ENCODE peak calls at places on chromosomes 3 and 15, in nine cellular contexts. K, A, H, B, M, O, S, X and U are unnamed samples.

GRCh38 chr15:48221261-48221660 is 15.2 kb downstream of the SLC12A1 start:
- DNase-seq in S (no peak), B (no peak), O (no peak), A (no peak), M (no peak), X (no peak), K (no peak), H (no peak), U (no peak)

GRCh38 chr3:9762871-9763270 is 6.9 kb downstream of the CAMK1 start:
- DNase-seq in B (no peak), X (no peak), S (no peak), M (no peak), K (no peak), O (no peak), H (no peak), A (no peak), U (no peak)

GRCh38 chr3:105448338-105448982 is 81.8 kb downstream of the ALCAM start:
- DNase-seq in K (no peak), A (no peak), S (no peak), M (no peak), X (no peak), B (no peak), H (peak), O (no peak), U (no peak)

GRCh38 chr3:176872771-176873209 is 324.5 kb downstream of the TBL1XR1 start:
- DNase-seq in H (peak), B (peak), X (peak), M (peak), A (peak), O (peak), K (peak), S (peak), U (peak)

GRCh38 chr15:95307115-95307514 is 1023.4 kb upstream of the NR2F2 start:
- DNase-seq in K (no peak), M (no peak), O (no peak), S (no peak), H (no peak), A (no peak), X (no peak), B (no peak), U (no peak)

GRCh38 chr3:137946341-137946973 is 63.5 kb upstream of the CLDN18 start:
- DNase-seq in M (peak), H (peak), O (peak), S (peak), A (peak), X (no peak), K (peak), B (peak), U (peak)

GRCh38 chr3:73084170-73084569 is 22.7 kb downstream of the EBLN2 start:
- DNase-seq in S (no peak), O (no peak), K (no peak), M (no peak), H (no peak), X (no peak), A (no peak), B (no peak), U (no peak)

GRCh38 chr15:39172380-39173281 is 408.2 kb upstream of the THBS1 start:
- DNase-seq in M (peak), S (no peak), O (no peak), H (no peak), K (no peak), X (no peak), A (peak), B (no peak), U (no peak)

GRCh38 chr3:194328080-194328571 is 23.0 kb downstream of the CPN2 start:
- DNase-seq in H (peak), M (peak), O (no peak), X (no peak), A (peak), S (no peak), K (no peak), B (no peak), U (no peak)

GRCh38 chr15:83919319-83919830 is 265.5 kb downstream of the ADAMTSL3 start:
- DNase-seq in B (no peak), S (no peak), X (no peak), K (no peak), O (no peak), A (no peak), H (no peak), M (peak), U (no peak)

GRCh38 chr3:164450276-164450905 is 627.9 kb downstream of the SI start:
- DNase-seq in K (no peak), X (no peak), B (no peak), S (no peak), H (no peak), M (no peak), A (peak), O (no peak), U (no peak)

GRCh38 chr3:110419571-110419970 is 652.0 kb upstream of the NECTIN3 start:
- DNase-seq in B (no peak), S (no peak), O (no peak), K (no peak), A (no peak), H (no peak), X (no peak), M (no peak), U (no peak)

GRCh38 chr3:117602054-117602644 is 892.6 kb downstream of the TUSC7 start:
- DNase-seq in K (no peak), B (no peak), O (no peak), S (no peak), A (no peak), X (no peak), H (no peak), M (no peak), U (no peak)

GRCh38 chr15:61651267-61651666 is 409.0 kb downstream of the VPS13C start:
- DNase-seq in B (no peak), K (no peak), S (no peak), O (no peak), X (no peak), A (no peak), H (no peak), M (no peak), U (no peak)

GRCh38 chr15:59723686-59724336 is 34.7 kb upstream of the BNIP2 start:
- DNase-seq in H (no peak), K (no peak), A (no peak), O (no peak), B (no peak), X (no peak), S (no peak), M (peak), U (no peak)

GRCh38 chr3:161443921-161444457 is 52.6 kb upstream of the OTOL1 start:
- DNase-seq in H (no peak), S (no peak), B (no peak), O (no peak), K (no peak), X (no peak), M (peak), A (no peak), U (no peak)

GRCh38 chr3:277873-278272 is 81.3 kb downstream of the CHL1 start:
- DNase-seq in S (no peak), H (no peak), K (no peak), X (no peak), B (no peak), O (no peak), M (no peak), A (no peak), U (no peak)

GRCh38 chr3:69008980-69009379 is 4.5 kb downstream of the EOGT start:
- DNase-seq in B (no peak), O (no peak), H (no peak), M (no peak), S (no peak), X (no peak), K (no peak), A (no peak), U (no peak)

GRCh38 chr15:31513178-31513577 is 186.5 kb downstream of the KLF13 start:
- DNase-seq in M (no peak), B (no peak), X (no peak), H (no peak), S (no peak), O (no peak), A (no peak), K (no peak), U (no peak)

GRCh38 chr3:190585771-190586630 is 72.1 kb downstream of the IL1RAP start:
- DNase-seq in M (peak), X (no peak), B (peak), O (peak), A (peak), H (peak), S (no peak), K (no peak), U (peak)

GRCh38 chr3:30696403-30696819 is 90.0 kb downstream of the TGFBR2 start:
- DNase-seq in X (no peak), O (no peak), M (no peak), A (no peak), B (no peak), S (no peak), H (no peak), K (no peak), U (no peak)

GRCh38 chr3:170178631-170179030 is 2.9 kb downstream of the PHC3 start:
- DNase-seq in M (no peak), O (no peak), A (no peak), K (no peak), H (no peak), X (peak), B (no peak), S (no peak), U (no peak)

GRCh38 chr3:36257117-36257516 is 123.2 kb upstream of the STAC start:
- DNase-seq in A (no peak), K (no peak), H (no peak), S (no peak), X (no peak), M (no peak), O (no peak), B (no peak), U (peak)

GRCh38 chr3:144923051-144923450 is 951.4 kb downstream of the DIPK2A start:
- DNase-seq in H (no peak), X (no peak), B (no peak), S (no peak), M (no peak), K (no peak), A (no peak), O (no peak), U (no peak)

GRCh38 chr3:13345772-13346171 is 74.3 kb downstream of the NUP210 start:
- DNase-seq in K (no peak), S (no peak), H (no peak), B (no peak), O (no peak), A (no peak), M (no peak), X (no peak), U (no peak)

GRCh38 chr15:82177291-82178010 is 85.1 kb downstream of the EFL1 start:
- DNase-seq in S (no peak), H (no peak), M (peak), O (no peak), A (peak), X (no peak), K (no peak), B (peak), U (no peak)

GRCh38 chr15:79004336-79004735 is 59.5 kb upstream of the CTSH start:
- DNase-seq in O (peak), B (peak), H (no peak), S (no peak), M (peak), A (peak), X (no peak), K (no peak), U (no peak)

GRCh38 chr3:87810427-87810826 is 248.4 kb downstream of the CGGBP1 start:
- DNase-seq in M (no peak), A (peak), X (no peak), K (no peak), O (no peak), H (no peak), B (no peak), S (no peak), U (no peak)

GRCh38 chr15:57654136-57654845 is 52.2 kb upstream of the POLR2M start:
- DNase-seq in X (no peak), O (peak), B (no peak), A (peak), H (no peak), S (no peak), M (peak), K (no peak), U (peak)

GRCh38 chr15:57655087-57655486 is 51.4 kb upstream of the POLR2M start:
- DNase-seq in X (no peak), A (no peak), S (no peak), B (no peak), K (no peak), M (no peak), H (no peak), O (no peak), U (no peak)

GRCh38 chr15:57652481-57652880 is 54.0 kb upstream of the POLR2M start:
- DNase-seq in H (no peak), S (no peak), B (no peak), M (no peak), K (no peak), A (no peak), X (no peak), O (no peak), U (no peak)

GRCh38 chr15:57656434-57656833 is 50.1 kb upstream of the POLR2M start:
- DNase-seq in H (no peak), S (no peak), X (no peak), A (no peak), K (no peak), O (no peak), B (no peak), M (no peak), U (no peak)

DNA sequence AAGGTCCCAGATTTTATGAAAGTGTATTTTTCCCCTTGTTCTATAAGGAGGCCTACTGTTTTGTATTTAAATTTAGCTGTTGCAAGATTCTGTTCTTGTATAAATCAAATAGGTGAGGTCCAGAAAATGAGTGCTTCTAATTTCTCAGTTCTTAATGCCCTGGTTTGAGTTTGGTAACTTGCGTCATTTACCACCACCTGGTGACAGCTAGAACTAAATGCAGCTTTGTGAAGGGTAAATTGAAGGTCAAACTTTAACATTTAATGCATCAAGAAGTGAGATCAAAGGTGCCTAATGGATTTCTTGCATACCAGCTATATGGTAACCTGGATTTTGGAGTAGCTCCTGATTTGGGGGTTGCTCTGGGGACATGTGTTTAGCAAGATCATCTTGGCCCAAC is 50.7 kb upstream of the POLR2M start:
- DNase-seq in M (no peak), H (no peak), A (no peak), K (no peak), O (no peak), S (no peak), B (no peak), X (no peak), U (no peak)
- TF ChIP-seq CTCF in M (no peak), H (no peak), A (no peak), K (no peak), O (no peak), S (no peak), B (no peak), X (no peak), U (peak)

DNA sequence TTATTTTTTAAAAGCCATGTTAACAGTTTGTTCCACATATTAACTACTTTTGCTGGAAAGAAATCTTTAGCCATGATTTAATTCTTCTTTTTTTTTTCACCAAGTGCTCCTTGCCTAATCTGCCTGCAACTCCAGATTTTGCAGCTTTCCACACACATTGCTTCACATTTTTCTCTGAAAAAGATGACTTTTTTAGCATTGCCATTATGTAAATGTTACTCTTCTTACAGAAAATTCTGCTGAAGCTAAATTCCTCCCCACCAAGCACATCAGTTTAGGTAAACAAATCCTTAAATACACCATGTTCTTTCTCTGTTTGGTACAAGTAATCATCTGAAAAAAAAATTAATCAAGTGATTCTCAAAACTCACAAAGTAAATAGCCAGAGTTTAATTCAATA is 23.3 kb upstream of the PPARG start:
- DNase-seq in H (no peak), S (no peak), K (no peak), B (no peak), X (no peak), O (no peak), A (no peak), M (no peak), U (no peak)
- H3K4me3 ChIP-seq in H (no peak), S (no peak), K (no peak), B (no peak), X (no peak), O (no peak), A (no peak), M (no peak), U (no peak)

GRCh38 chr3:112699436-112699978 is 58.6 kb upstream of the CCDC80 start:
- DNase-seq in B (no peak), A (peak), S (no peak), M (peak), K (no peak), X (no peak), H (no peak), O (no peak), U (peak)
- TF ChIP-seq CTCF in B (peak), A (peak), S (no peak), M (peak), K (no peak), X (no peak), H (peak), O (no peak), U (peak)

DNA sequence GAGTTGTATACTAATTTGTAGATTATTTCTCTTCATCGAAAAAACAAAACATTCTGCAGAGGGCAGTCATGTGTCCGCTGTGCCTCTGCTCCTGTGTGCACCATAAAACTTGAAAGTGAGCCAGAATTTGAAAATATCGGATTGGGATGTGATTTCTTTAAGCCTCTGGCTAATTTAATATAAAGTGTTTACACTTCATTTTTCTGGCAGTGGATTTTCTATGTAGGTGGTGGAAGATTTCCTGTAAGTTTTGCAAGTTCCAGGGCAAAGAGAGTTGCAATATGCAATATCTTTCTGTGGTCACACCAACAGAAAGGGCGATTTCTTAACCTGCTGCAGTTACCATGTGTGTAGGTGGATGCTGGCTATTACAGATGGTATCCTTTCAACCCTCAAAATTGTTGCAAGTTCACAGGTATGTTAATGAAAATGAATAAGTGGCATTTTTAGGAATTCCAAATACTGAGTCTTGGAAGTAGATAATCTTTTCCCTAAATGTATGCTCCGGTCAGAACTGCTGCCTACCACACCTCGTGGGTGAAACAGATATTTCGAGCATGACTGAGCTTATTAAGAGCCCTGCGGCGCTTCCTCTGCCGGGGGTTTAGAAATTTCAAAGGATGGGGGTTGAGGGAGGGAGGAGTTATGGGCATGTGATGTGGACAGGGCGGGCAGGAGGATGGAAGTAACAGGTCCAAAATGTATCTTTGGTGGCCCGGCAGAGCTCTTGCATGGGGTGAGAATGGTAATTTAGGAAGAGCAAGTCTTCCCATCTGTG is 134.0 kb downstream of the PGPEP1L start:
- DNase-seq in O (no peak), S (no peak), K (no peak), B (no peak), A (peak), H (no peak), X (no peak), M (peak), U (no peak)
- H3K4me3 ChIP-seq in O (peak), S (no peak), K (no peak), B (peak), A (no peak), H (no peak), X (no peak), M (peak), U (peak)

DNA sequence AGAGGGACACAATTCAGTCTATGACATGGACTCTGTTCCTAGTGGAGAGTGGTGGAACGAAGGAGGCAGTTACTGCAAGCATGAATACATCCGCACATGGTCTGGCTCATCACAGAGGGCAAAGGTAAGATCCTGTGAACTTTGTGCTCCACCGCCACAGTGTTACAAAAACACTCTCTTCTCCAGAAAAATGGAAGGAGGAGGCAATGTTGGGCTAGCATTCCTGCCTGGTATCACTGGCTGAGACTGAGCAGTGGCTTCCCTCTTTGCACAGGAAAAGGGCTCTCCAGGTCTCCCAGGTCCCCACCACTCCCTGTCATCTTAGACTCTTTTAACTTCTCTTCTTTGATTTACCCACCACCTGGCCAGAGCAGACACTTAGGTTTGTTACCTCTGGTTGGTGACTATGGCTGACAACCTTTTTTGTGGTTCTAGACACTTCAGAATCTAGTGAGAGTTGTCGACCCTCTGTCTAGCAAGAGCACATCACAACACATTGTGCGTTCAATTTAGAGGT is 1.5 kb upstream of the EEFSEC start:
- DNase-seq in B (no peak), X (no peak), H (no peak), K (no peak), M (no peak), O (no peak), S (no peak), A (no peak), U (peak)
- TF ChIP-seq CTCF in B (no peak), X (no peak), H (no peak), K (no peak), M (no peak), O (no peak), S (no peak), A (no peak), U (no peak)